ENCODE peak calls at places on chromosomes 12 and 14, in six cellular contexts. G is cardiac muscle cell, U is tibial artery, N is HepG2, H is endothelial cell of umbilical vein, Z is A549. I is an unnamed sample.

GRCh38 chr12:47721431-47721973 is 3.8 kb downstream of the ENDOU start:
- DNase-seq in N (no peak), G (no peak), H (no peak), U (no peak), Z (no peak), I (no peak)

GRCh38 chr14:24692382-24693352 is 58.7 kb upstream of the GZMB start:
- DNase-seq in N (no peak), Z (no peak), U (no peak), H (no peak), G (no peak), I (no peak)

GRCh38 chr12:86838709-86839108 is 582.5 kb upstream of the MGAT4C start:
- DNase-seq in G (no peak), H (no peak), N (no peak), Z (no peak), U (no peak), I (peak; percentile 1)

GRCh38 chr12:115088328-115088994 is 404.5 kb upstream of the TBX3 start:
- DNase-seq in Z (no peak), G (peak; percentile 23), H (no peak), N (peak; percentile 36), U (no peak), I (no peak)

GRCh38 chr12:32947203-32947795 is 50.7 kb upstream of the PKP2 start:
- DNase-seq in U (no peak), H (no peak), N (peak; percentile 9), G (peak; percentile 59), Z (peak; percentile 7), I (peak; percentile 37)

GRCh38 chr14:20215196-20215595 is 8.3 kb upstream of the OR11H6 start:
- DNase-seq in N (no peak), U (no peak), Z (no peak), G (no peak), H (no peak), I (no peak)

GRCh38 chr12:51434305-51434704 is 9.7 kb downstream of the SLC4A8 start:
- DNase-seq in N (no peak), U (no peak), H (no peak), G (no peak), Z (no peak), I (no peak)

GRCh38 chr12:6772331-6772695 is at the start of gene LAG3:
- DNase-seq in H (no peak), U (no peak), Z (no peak), G (no peak), N (no peak), I (no peak)

GRCh38 chr14:20614038-20614840 is 23.1 kb upstream of the RNASE12 start:
- DNase-seq in G (peak; percentile 52), Z (peak; percentile 49), H (peak; percentile 28), N (no peak), U (no peak), I (no peak)

GRCh38 chr12:31853977-31854376 is 105.2 kb upstream of the RESF1 start:
- DNase-seq in U (no peak), G (no peak), Z (no peak), N (peak; percentile 83), H (no peak), I (no peak)

GRCh38 chr12:30902001-30902400 is 24.5 kb upstream of the TSPAN11 start:
- DNase-seq in H (no peak), Z (no peak), G (no peak), U (no peak), N (no peak), I (peak; percentile 60)

GRCh38 chr12:100337727-100338126 is 19.1 kb upstream of the SLC17A8 start:
- DNase-seq in N (no peak), G (no peak), H (no peak), Z (no peak), U (no peak), I (no peak)

GRCh38 chr14:99359906-99360305 is 87.9 kb upstream of the BCL11B start:
- DNase-seq in G (no peak), U (no peak), H (no peak), Z (no peak), N (no peak), I (no peak)

GRCh38 chr12:47964102-47964723 is 817 bp downstream of the TMEM106C start:
- DNase-seq in G (no peak), H (peak; percentile 26), N (no peak), Z (peak; percentile 33), U (no peak), I (peak; percentile 32)

GRCh38 chr12:65494537-65494936 is 216.1 kb downstream of the MSRB3 start:
- DNase-seq in G (peak; percentile 56), U (no peak), Z (no peak), N (peak; percentile 22), H (no peak), I (no peak)

GRCh38 chr12:105670664-105671063 is 340.2 kb downstream of the C12orf75 start:
- DNase-seq in G (no peak), N (no peak), Z (no peak), H (no peak), U (no peak), I (no peak)

GRCh38 chr12:49646331-49646830 is 23.0 kb downstream of the PRPF40B start:
- DNase-seq in G (no peak), Z (no peak), N (no peak), H (no peak), U (no peak), I (no peak)

GRCh38 chr14:73719361-73719760 is 5.2 kb upstream of the PNMA1 start:
- DNase-seq in U (no peak), H (no peak), Z (no peak), N (no peak), G (no peak), I (no peak)

GRCh38 chr12:47032644-47033043 is 46.8 kb upstream of the PCED1B start:
- DNase-seq in U (no peak), G (peak; percentile 61), N (peak; percentile 23), Z (no peak), H (peak; percentile 74), I (peak; percentile 78)

GRCh38 chr14:106039400-106039799 is 513.0 kb downstream of the TMEM121 start:
- DNase-seq in H (no peak), G (no peak), Z (no peak), U (no peak), N (no peak), I (peak; percentile 15)
- TF ChIP-seq CTCF in H (no peak), G (no peak), Z (peak; percentile 38), U (no peak), N (no peak), I (peak; percentile 47)

GRCh38 chr14:68684466-68685418 is 108.1 kb downstream of the ZFP36L1 start:
- DNase-seq in G (no peak), U (peak; percentile 57), H (peak; percentile 39), N (no peak), Z (no peak), I (peak; percentile 72)
- H3K4me3 ChIP-seq in G (no peak overlapping the region), U (no peak overlapping the region), H (no peak overlapping the region), N (no peak overlapping the region), Z (no peak overlapping the region), I (no peak overlapping the region)

GRCh38 chr14:103910984-103911383 is 17.3 kb upstream of the TDRD9 start:
- DNase-seq in G (no peak), Z (no peak), H (no peak), U (no peak), N (no peak), I (no peak)
- H3K27ac ChIP-seq in G (peak overlapping the region; percentile 61), Z (no peak overlapping the region), H (no peak overlapping the region), U (no peak overlapping the region), N (no peak overlapping the region), I (no peak overlapping the region)

DNA sequence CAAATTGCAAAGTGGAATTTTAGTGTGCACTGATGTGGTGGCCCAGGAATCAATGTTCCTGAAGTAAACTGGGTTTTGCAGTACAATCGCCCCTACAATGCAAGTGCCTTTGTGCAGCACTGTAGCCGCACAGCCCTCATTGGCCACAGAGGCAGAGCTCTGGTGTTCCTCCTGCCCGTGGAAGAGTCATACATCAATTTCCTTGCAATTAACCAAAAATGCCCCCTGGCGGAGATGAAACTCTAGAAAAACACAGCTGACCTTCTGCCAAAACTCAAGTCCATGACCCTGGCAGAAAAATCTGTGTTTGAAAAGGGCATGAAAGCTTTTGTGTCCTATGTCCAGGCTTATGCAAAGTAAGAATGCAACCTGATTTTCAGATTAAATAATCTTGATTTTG is 117.9 kb upstream of the PRB2 start:
- DNase-seq in G (no peak), N (peak; percentile 18), U (no peak), H (no peak), Z (peak; percentile 24), I (no peak)
- TF ChIP-seq CTCF in G (peak; percentile 15), N (no peak), U (no peak), H (no peak), Z (no peak), I (no peak)

GRCh38 chr14:100709252-100709955 is 17.3 kb upstream of the DLK1 start:
- DNase-seq in U (no peak), G (peak; percentile 52), N (no peak), Z (peak; percentile 26), H (peak; percentile 24), I (no peak)
- H3K4me3 ChIP-seq in U (no peak overlapping the region), G (no peak overlapping the region), N (no peak overlapping the region), Z (no peak overlapping the region), H (no peak overlapping the region), I (no peak overlapping the region)